ENCODE peak calls at places on chromosome 16, in four cellular contexts. M is HCT116, F is SK-N-SH, W is HepG2. I is an unnamed sample.

GRCh38 chr16:88851616-88852015 is 5.1 kb downstream of the GALNS start:
- DNase-seq in F (no peak), M (no peak), W (no peak), I (no peak)

GRCh38 chr16:68264128-68265077 is at the start of gene SLC7A6:
- DNase-seq in F (peak), M (peak), W (peak), I (peak)

GRCh38 chr16:86994651-86995171 is 322.5 kb downstream of the C16orf95 start:
- DNase-seq in F (no peak), W (no peak), M (no peak), I (peak)

GRCh38 chr16:67537636-67538591 is 9.3 kb downstream of the RIPOR1 start:
- DNase-seq in W (no peak), M (no peak), F (peak), I (no peak)

GRCh38 chr16:73232555-73233422 is 184.9 kb upstream of the ZFHX3 start:
- DNase-seq in F (peak), W (peak), M (peak), I (no peak)

GRCh38 chr16:81729451-81729850 is 49.6 kb upstream of the PLCG2 start:
- DNase-seq in W (peak), F (no peak), M (peak), I (no peak)

GRCh38 chr16:57707331-57707730 is 12.7 kb downstream of the DRC7 start:
- DNase-seq in F (no peak), M (no peak), W (no peak), I (no peak)

GRCh38 chr16:57601801-57602478 is 26.5 kb upstream of the ADGRG1 start:
- DNase-seq in M (no peak), F (no peak), W (no peak), I (peak)

GRCh38 chr16:87240211-87241134 is 76.7 kb downstream of the C16orf95 start:
- DNase-seq in F (peak), W (no peak), M (no peak), I (no peak)

GRCh38 chr16:49855822-49856740 is at the start of gene ZNF423:
- DNase-seq in W (no peak), M (no peak), F (peak), I (no peak)

GRCh38 chr16:51907680-51908079 is 639.3 kb downstream of the TOX3 start:
- DNase-seq in W (no peak), F (no peak), M (no peak), I (no peak)
- TF ChIP-seq ELF1 in W (no peak), F (no peak), M (no peak), I (no peak)

GRCh38 chr16:30401768-30402425 is 5.5 kb upstream of the ZNF771 start:
- DNase-seq in M (no peak), F (no peak), W (peak), I (no peak)
- TF ChIP-seq ELF1 in M (no peak), F (no peak), W (peak), I (no peak)

DNA sequence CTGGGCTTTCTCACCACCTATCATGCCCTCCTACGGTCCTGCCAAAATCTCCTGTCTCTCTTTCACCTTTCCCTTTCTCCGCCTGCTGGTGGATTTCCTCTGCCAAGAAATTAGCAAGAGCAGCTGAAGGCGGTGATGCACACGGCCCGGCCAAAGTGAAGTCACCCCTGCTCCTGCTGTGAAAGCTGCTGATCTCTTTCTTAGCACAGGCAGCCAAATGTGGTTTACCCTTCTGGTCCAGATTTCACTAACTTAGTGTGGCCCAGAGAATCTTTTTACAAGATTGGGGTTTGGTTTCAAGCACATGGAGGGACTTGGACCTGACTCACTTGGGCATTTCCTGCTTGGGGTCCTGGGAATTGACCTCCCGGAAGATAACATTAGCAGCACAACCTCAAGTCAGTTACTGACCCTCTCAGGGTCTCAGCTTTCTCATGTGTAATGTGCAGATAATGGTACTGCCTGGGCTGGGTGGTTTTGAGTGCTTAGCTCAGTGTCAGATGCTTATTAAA is 155.7 kb downstream of the SOCS1 start:
- DNase-seq in M (peak), W (no peak), F (no peak), I (peak)
- TF ChIP-seq ELF1 in M (no peak), W (no peak), F (no peak), I (no peak)

DNA sequence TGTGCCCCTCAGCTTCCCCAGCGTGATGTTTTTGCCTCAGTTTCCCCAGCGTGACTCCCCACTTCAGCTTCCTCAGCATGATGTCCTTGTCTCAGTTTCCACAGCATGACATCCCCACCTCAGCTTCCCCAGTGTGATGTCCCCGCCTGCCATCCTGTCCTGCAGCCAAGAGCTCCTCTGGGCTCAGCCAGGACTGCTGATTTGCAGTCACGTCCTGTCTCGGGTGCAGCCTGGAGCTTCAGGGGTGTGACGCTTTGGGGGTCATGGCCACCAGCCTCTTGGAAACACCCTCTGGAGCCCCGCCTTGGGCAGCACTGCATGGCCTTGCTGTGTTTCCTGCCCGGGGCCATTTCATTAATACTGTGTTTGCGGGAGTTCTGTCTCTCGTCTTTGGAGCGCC is 16.5 kb upstream of the NUDT16L1 start:
- DNase-seq in M (no peak), F (no peak), W (no peak), I (no peak)
- TF ChIP-seq ELF1 in M (no peak), F (no peak), W (no peak), I (no peak)

I was measured in K562.